ENCODE peak calls at places on chromosomes 3 and 15, in four cellular contexts. F is H1, T is neuronal stem cell, K is mesenchymal stem cell. S is an unnamed sample.

GRCh38 chr15:66744610-66745279 is 42.7 kb downstream of the SMAD6 start:
- DNase-seq in F (no peak), T (no peak), K (no peak), S (no peak)

GRCh38 chr3:136106101-136106500 is 90.0 kb downstream of the MSL2 start:
- DNase-seq in F (no peak), T (no peak), K (no peak), S (no peak)

GRCh38 chr3:153273767-153274443 is 111.9 kb downstream of the RAP2B start:
- DNase-seq in F (no peak), T (no peak), K (no peak), S (no peak)

GRCh38 chr15:66292261-66293084 is 895 bp upstream of the DIS3L start:
- DNase-seq in F (no peak), T (no peak), K (no peak), S (no peak)

GRCh38 chr3:136989781-136990524 is 32.2 kb downstream of the IL20RB start:
- DNase-seq in F (no peak), T (no peak), K (no peak), S (no peak)

GRCh38 chr3:46946856-46947544 is 29.5 kb downstream of the CCDC12 start:
- DNase-seq in F (no peak), T (no peak), K (peak), S (no peak)

GRCh38 chr3:159788987-159789386 is 199.6 kb upstream of the IL12A start:
- DNase-seq in F (no peak), T (no peak), K (peak), S (no peak)

GRCh38 chr3:14803981-14804834 is 14.6 kb upstream of the FGD5 start:
- DNase-seq in F (no peak), T (no peak), K (no peak), S (no peak)

GRCh38 chr3:194274424-194275085 is 76.6 kb downstream of the CPN2 start:
- DNase-seq in F (no peak), T (no peak), K (peak), S (peak)

GRCh38 chr3:55362206-55362960 is 124.7 kb downstream of the WNT5A start:
- DNase-seq in F (no peak), T (no peak), K (peak), S (no peak)

GRCh38 chr3:160831411-160831810 is 75.4 kb downstream of the PPM1L start:
- DNase-seq in F (no peak), T (no peak), K (no peak), S (no peak)

GRCh38 chr3:159634414-159634813 is 354.2 kb upstream of the IL12A start:
- DNase-seq in F (no peak), T (no peak), K (peak), S (no peak)

GRCh38 chr3:42685891-42686820 is 819 bp downstream of the KLHL40 start:
- DNase-seq in F (no peak), T (no peak), K (no peak), S (no peak)

GRCh38 chr15:77373441-77373840 is 46.5 kb downstream of the PEAK1 start:
- DNase-seq in F (no peak), T (no peak), K (no peak), S (no peak)

GRCh38 chr3:79167651-79168416 is 600.0 kb downstream of the ROBO1 start:
- DNase-seq in F (no peak), T (no peak), K (peak), S (no peak)

GRCh38 chr3:107990433-107990832 is 100.4 kb downstream of the CD47 start:
- DNase-seq in F (no peak), T (no peak), K (no peak), S (no peak)

GRCh38 chr3:172279191-172279640 is 169.0 kb downstream of the GHSR start:
- DNase-seq in F (no peak), T (no peak), K (peak), S (no peak)

GRCh38 chr3:18111702-18112311 is 313.3 kb downstream of the SATB1 start:
- DNase-seq in F (no peak), T (no peak), K (no peak), S (no peak)

GRCh38 chr15:100730655-100731240 is 128.4 kb downstream of the ASB7 start:
- DNase-seq in F (peak), T (no peak), K (no peak), S (no peak)

GRCh38 chr3:183533410-183534132 is 21.9 kb downstream of the KLHL6 start:
- DNase-seq in F (no peak), T (no peak), K (peak), S (peak)

GRCh38 chr15:95375281-95375680 is 955.2 kb upstream of the NR2F2 start:
- DNase-seq in F (no peak), T (no peak), K (no peak), S (no peak)

GRCh38 chr15:63198752-63199250 is 9.4 kb downstream of the RAB8B start:
- DNase-seq in F (no peak), T (no peak), K (peak), S (no peak)

GRCh38 chr15:91224750-91225380 is 124.8 kb downstream of the SV2B start:
- DNase-seq in F (peak), T (peak), K (no peak), S (peak)

GRCh38 chr3:125960066-125960424 is 8.9 kb upstream of the ROPN1B start:
- DNase-seq in F (no peak), T (no peak), K (no peak), S (peak)

GRCh38 chr15:81235781-81236507 is 39.3 kb downstream of the IL16 start:
- DNase-seq in F (no peak), T (no peak), K (no peak), S (no peak)

GRCh38 chr15:36313881-36314280 is 265.5 kb upstream of the CDIN1 start:
- DNase-seq in F (no peak), T (no peak), K (peak), S (no peak)

GRCh38 chr3:10342781-10343180 is 21.9 kb upstream of the SEC13 start:
- DNase-seq in F (no peak), T (no peak), K (no peak), S (no peak)

GRCh38 chr15:79467865-79468586 is 35.9 kb downstream of the MINAR1 start:
- DNase-seq in F (no peak), T (no peak), K (no peak), S (no peak)

GRCh38 chr3:138625707-138626365 is 17.3 kb downstream of the FAIM start:
- DNase-seq in F (no peak), T (no peak), K (no peak), S (no peak)

GRCh38 chr15:86611392-86612040 is 531.8 kb downstream of the AGBL1 start:
- DNase-seq in F (no peak), T (no peak), K (peak), S (no peak)

GRCh38 chr3:184336484-184337230 is 743 bp upstream of the FAM131A start:
- DNase-seq in F (peak), T (no peak), K (peak), S (no peak)

GRCh38 chr15:42371125-42371524 is 11.8 kb downstream of the CAPN3 start:
- DNase-seq in F (no peak), T (no peak), K (peak), S (no peak)

GRCh38 chr3:48418140-48418539 is 11.7 kb downstream of the PLXNB1 start:
- DNase-seq in F (no peak), T (no peak), K (no peak), S (no peak)

GRCh38 chr3:158906749-158907148 is 104.9 kb downstream of the MFSD1 start:
- DNase-seq in F (no peak), T (no peak), K (no peak), S (no peak)

GRCh38 chr3:102478160-102478559 is 43.3 kb downstream of the ZPLD1 start:
- DNase-seq in F (no peak), T (no peak), K (no peak), S (no peak)

GRCh38 chr3:47578691-47579632 is at the start of gene CSPG5:
- DNase-seq in F (peak), T (peak), K (peak), S (peak)

GRCh38 chr15:48924528-48925393 is 39.0 kb downstream of the SHC4 start:
- DNase-seq in F (no peak), T (no peak), K (no peak), S (no peak)

GRCh38 chr15:48928877-48929538 is 34.7 kb downstream of the SHC4 start:
- DNase-seq in F (no peak), T (no peak), K (no peak), S (no peak)

GRCh38 chr15:48922046-48922445 is 41.7 kb downstream of the SHC4 start:
- DNase-seq in F (no peak), T (no peak), K (no peak), S (no peak)

GRCh38 chr15:48927181-48927580 is 36.5 kb downstream of the SHC4 start:
- DNase-seq in F (no peak), T (no peak), K (no peak), S (no peak)

GRCh38 chr15:48925714-48926223 is 38.0 kb downstream of the SHC4 start:
- DNase-seq in F (no peak), T (no peak), K (peak), S (no peak)
- H4K91ac ChIP-seq in F (no peak), T (no peak), K (no peak), S (no peak)

GRCh38 chr3:32815812-32816438 is 1.9 kb upstream of the TRIM71 start:
- DNase-seq in F (no peak), T (no peak), K (no peak), S (no peak)
- H2AFZ ChIP-seq in F (no peak), T (peak), K (no peak), S (no peak)

DNA sequence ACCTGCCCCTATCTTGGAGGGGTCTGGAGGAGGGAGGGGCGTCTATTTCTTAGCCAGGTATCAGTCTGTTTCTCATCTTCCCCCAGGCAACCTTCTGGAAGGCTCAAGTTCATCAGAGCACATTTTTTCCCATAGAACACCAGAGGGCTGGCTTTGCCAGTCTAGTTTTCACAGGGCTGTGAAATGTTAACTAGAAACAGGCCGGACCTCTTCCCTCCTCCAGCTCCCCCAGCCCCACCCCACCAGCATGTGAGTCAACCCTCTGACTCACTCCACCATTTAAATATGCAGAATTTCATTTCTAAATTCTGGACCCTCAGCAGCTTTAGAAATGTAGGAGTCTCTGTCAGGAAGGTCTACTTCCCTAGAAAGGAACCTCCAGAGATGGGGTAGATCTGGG is 66.8 kb downstream of the SLCO2A1 start:
- DNase-seq in F (no peak), T (no peak), K (no peak), S (no peak)
- H4K91ac ChIP-seq in F (no peak), T (no peak), K (no peak), S (no peak)

DNA sequence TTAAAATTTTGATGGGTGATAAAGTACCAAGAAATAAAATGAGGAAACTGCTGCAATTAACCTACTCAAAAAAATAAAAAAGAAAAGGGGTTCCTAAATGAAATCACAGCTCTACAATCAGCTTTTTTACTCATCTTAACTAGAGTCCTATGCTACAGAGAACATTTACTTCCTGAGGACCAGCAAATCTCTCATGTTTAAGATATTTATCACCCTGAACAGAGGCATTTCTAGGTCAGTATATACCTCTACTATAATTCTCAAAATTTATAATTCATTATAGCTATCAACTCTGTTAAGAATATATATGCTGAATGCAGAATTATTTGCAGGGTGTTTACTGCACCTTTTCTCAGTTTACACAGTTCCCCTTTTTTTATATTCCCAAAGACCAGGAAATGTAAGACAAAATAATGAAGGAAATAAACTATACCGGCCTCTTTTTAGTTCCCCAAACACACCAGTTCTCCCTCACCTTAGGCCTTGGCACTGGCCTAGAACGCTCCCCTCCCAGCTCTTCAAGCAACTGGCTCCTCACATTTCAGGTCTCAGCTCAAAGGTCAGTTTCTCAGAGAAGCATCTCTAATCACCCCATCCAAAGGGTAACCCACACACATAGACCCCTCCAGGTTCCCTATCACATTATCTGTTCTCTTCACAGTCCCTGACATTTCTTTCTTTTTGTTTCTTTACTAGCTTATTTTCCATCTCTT is 71.1 kb downstream of the LRRFIP2 start:
- DNase-seq in F (no peak), T (no peak), K (no peak), S (no peak)
- H2AFZ ChIP-seq in F (no peak), T (no peak), K (no peak), S (no peak)

GRCh38 chr3:177596248-177596821 is 399.1 kb upstream of the TBL1XR1 start:
- DNase-seq in F (no peak), T (no peak), K (no peak), S (no peak)

GRCh38 chr3:177595789-177596188 is 398.5 kb upstream of the TBL1XR1 start:
- DNase-seq in F (no peak), T (no peak), K (no peak), S (no peak)

GRCh38 chr3:177597325-177598109 is 400.2 kb upstream of the TBL1XR1 start:
- DNase-seq in F (no peak), T (no peak), K (peak), S (no peak)

GRCh38 chr3:177598110-177598833 is 401.0 kb upstream of the TBL1XR1 start:
- DNase-seq in F (no peak), T (no peak), K (no peak), S (no peak)

GRCh38 chr3:177596822-177597271 is 399.6 kb upstream of the TBL1XR1 start:
- DNase-seq in F (no peak), T (no peak), K (no peak), S (no peak)
- H4K91ac ChIP-seq in F (no peak), T (no peak), K (peak), S (peak)

GRCh38 chr3:13571831-13572750 is 23.2 kb downstream of the FBLN2 start:
- DNase-seq in F (no peak), T (no peak), K (no peak), S (peak)
- H2AFZ ChIP-seq in F (no peak), T (no peak), K (no peak), S (no peak)

GRCh38 chr3:95899911-95900310 is 914.5 kb upstream of the EPHA6 start:
- DNase-seq in F (no peak), T (no peak), K (peak), S (no peak)
- H4K91ac ChIP-seq in F (no peak), T (no peak), K (no peak), S (no peak)